ENCODE peak calls at places on chromosomes 2 and 18, in six cellular contexts. R, K, J, Y, C and D are unnamed samples. For H3K4me1, the result is how much of the 10 kb centered on the place peaks cover.

GRCh38 chr2:64019975-64020281 is 700 bp upstream of the VPS54 start:
- DNase-seq in R (no peak), K (no peak), J (no peak), Y (no peak), C (peak), D (no peak)

GRCh38 chr2:128291161-128291843 is 27.4 kb downstream of the HS6ST1 start:
- DNase-seq in R (no peak), K (no peak), J (no peak), Y (no peak), C (no peak), D (peak)

GRCh38 chr2:189791338-189792042 is 7.2 kb downstream of the PMS1 start:
- DNase-seq in R (no peak), K (no peak), J (no peak), Y (no peak), C (no peak), D (no peak)

GRCh38 chr18:25305584-25305983 is 46.4 kb downstream of the ZNF521 start:
- DNase-seq in R (peak), K (no peak), J (no peak), Y (no peak), C (peak), D (no peak)

GRCh38 chr2:237156131-237156856 is 70.6 kb downstream of the COPS8 start:
- DNase-seq in R (peak), K (no peak), J (no peak), Y (no peak), C (no peak), D (no peak)

GRCh38 chr2:62291517-62292137 is 95.7 kb downstream of the B3GNT2 start:
- DNase-seq in R (no peak), K (no peak), J (no peak), Y (no peak), C (no peak), D (peak)

GRCh38 chr2:37718515-37719161 is 47.2 kb upstream of the CDC42EP3 start:
- DNase-seq in R (no peak), K (no peak), J (no peak), Y (peak), C (no peak), D (no peak)

GRCh38 chr18:23020555-23021294 is 87.6 kb downstream of the RBBP8 start:
- DNase-seq in R (no peak), K (no peak), J (no peak), Y (no peak), C (no peak), D (no peak)

GRCh38 chr2:235505210-235505741 is 11.4 kb downstream of the AGAP1 start:
- DNase-seq in R (no peak), K (no peak), J (peak), Y (no peak), C (peak), D (no peak)

GRCh38 chr18:32324173-32324572 is 134.3 kb downstream of the MEP1B start:
- DNase-seq in R (peak), K (no peak), J (no peak), Y (no peak), C (no peak), D (no peak)

GRCh38 chr2:182715121-182715895 is 749 bp upstream of the DNAJC10 start:
- DNase-seq in R (peak), K (no peak), J (no peak), Y (peak), C (peak), D (no peak)

GRCh38 chr2:64751286-64752260 is 97.9 kb upstream of the SERTAD2 start:
- DNase-seq in R (peak), K (peak), J (peak), Y (peak), C (peak), D (peak)

GRCh38 chr2:18643532-18644462 is 54.4 kb upstream of the NT5C1B start:
- DNase-seq in R (no peak), K (no peak), J (peak), Y (no peak), C (no peak), D (no peak)

GRCh38 chr2:150247471-150247870 is 240.0 kb downstream of the RND3 start:
- DNase-seq in R (no peak), K (no peak), J (no peak), Y (no peak), C (no peak), D (no peak)

GRCh38 chr2:241853651-241854341 is 4.9 kb downstream of the PDCD1 start:
- DNase-seq in R (peak), K (no peak), J (no peak), Y (no peak), C (peak), D (peak)

GRCh38 chr18:74402806-74403433 is 54.2 kb downstream of the DIPK1C start:
- DNase-seq in R (no peak), K (no peak), J (peak), Y (no peak), C (no peak), D (no peak)

GRCh38 chr18:7754725-7755181 is 187.6 kb downstream of the PTPRM start:
- DNase-seq in R (no peak), K (no peak), J (no peak), Y (no peak), C (no peak), D (no peak)
- H3K4me2 ChIP-seq in R (no peak), K (no peak), J (no peak), Y (no peak), C (no peak), D (no peak)

DNA sequence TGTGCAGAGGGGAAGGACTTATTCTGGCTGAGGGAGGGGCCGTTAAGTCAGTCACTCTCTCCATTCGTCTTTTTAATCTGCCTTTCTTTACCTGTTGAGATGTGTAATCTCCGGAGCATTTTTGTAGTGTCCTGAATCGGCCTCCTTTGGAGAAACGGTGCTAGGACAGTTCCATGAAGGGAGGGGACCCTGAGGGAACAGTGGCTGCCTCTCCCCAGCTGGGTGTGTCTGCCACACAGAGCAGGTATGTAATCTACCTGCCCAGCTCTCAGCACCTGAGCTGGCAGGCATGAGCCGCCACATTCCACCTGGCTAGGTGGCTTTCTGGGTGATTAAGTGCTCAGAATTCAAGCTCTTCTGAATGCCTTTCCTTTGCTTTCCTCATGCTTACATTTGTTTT is 131.2 kb downstream of the WDSUB1 start:
- DNase-seq in R (no peak), K (no peak), J (peak), Y (no peak), C (peak), D (peak)
- H3K4me1 ChIP-seq in R (under half), K (under half), J (under half), Y (under half), C (under half), D (half or more)

GRCh38 chr18:49988101-49988500 is 174.8 kb upstream of the ACAA2 start:
- DNase-seq in R (no peak), K (no peak), J (no peak), Y (no peak), C (no peak), D (no peak)
- TF ChIP-seq EZH2 in R (no peak), K (no peak), J (no peak), Y (no peak), C (no peak), D (no peak)

DNA sequence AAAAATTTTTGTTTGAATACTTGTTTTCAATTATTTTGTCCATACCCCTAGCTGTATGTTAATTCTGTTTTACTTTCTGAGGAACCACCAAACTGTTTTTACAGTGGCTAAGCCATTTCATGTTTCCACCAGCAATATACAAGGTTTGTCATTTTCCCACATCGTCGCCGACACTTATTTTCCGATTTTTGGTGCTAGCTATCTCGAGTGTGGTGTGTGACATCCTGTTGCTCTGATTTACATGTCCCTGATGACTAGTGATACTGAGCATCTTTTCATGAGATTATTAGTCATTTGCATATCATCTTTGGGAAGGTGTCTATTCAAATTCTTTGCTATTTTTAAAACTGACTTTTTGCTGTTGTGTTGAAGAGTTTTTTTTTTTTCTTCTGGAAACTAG is 7.2 kb upstream of the GPC1 start:
- DNase-seq in R (no peak), K (no peak), J (no peak), Y (no peak), C (no peak), D (no peak)
- H3K4me2 ChIP-seq in R (no peak), K (no peak), J (no peak), Y (no peak), C (no peak), D (no peak)

DNA sequence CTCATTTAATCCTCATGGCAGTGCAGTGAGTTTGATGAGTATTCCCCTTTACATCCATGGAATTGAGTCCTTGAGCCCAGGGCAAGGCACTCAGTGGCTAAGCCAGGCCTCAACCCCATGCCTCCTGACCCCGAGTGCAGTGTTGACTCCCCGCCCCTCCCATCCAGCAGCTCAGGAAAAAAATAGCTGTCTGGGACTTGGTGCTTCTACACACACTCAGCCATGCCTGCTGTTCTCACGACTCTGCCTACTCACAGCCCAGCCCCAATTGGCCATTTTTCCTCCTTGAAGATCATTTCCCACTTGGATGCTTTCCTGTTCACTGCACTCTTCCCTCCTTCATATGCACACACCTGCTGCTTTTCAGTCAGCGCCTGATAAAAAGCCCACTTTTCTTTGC is 8.8 kb downstream of the FOSL2 start:
- DNase-seq in R (no peak), K (no peak), J (no peak), Y (no peak), C (no peak), D (no peak)
- H3K4me1 ChIP-seq in R (under half), K (under half), J (under half), Y (under half), C (under half), D (under half)

GRCh38 chr2:27307545-27308358 is 493 bp downstream of the UCN start:
- DNase-seq in R (no peak), K (no peak), J (peak), Y (no peak), C (no peak), D (no peak)
- TF ChIP-seq EZH2 in R (peak), K (no peak), J (peak), Y (no peak), C (no peak), D (no peak)